ENCODE peak calls at places on chromosomes 6 and 20, in six cellular contexts. H, G, D, O, N and Q are unnamed samples.

GRCh38 chr6:109296971-109297372 is 85.3 kb downstream of the CD164 start:
- DNase-seq in H (no peak), G (no peak), D (no peak), O (no peak), N (no peak), Q (no peak)

GRCh38 chr6:20172842-20173456 is 39.3 kb downstream of the MBOAT1 start:
- DNase-seq in H (no peak), G (no peak), D (no peak), O (no peak), N (no peak), Q (no peak)

GRCh38 chr20:61809006-61809770 is 256.5 kb downstream of the TAF4 start:
- DNase-seq in H (no peak), G (no peak), D (no peak), O (no peak), N (no peak), Q (no peak)

GRCh38 chr6:97147421-97147820 is 135.6 kb downstream of the MMS22L start:
- DNase-seq in H (no peak), G (no peak), D (no peak), O (no peak), N (no peak), Q (no peak)

GRCh38 chr6:75602164-75602896 is 650 bp downstream of the SENP6 start:
- DNase-seq in H (peak), G (peak), D (peak), O (peak), N (no peak), Q (peak)

GRCh38 chr20:25009218-25010145 is 16.9 kb upstream of the APMAP start:
- DNase-seq in H (no peak), G (peak), D (peak), O (no peak), N (no peak), Q (no peak)

GRCh38 chr6:33377166-33377565 is 14.5 kb upstream of the KIFC1 start:
- DNase-seq in H (no peak), G (no peak), D (no peak), O (no peak), N (no peak), Q (no peak)

GRCh38 chr6:82129814-82130213 is 117.7 kb downstream of the IBTK start:
- DNase-seq in H (no peak), G (no peak), D (no peak), O (no peak), N (no peak), Q (no peak)

GRCh38 chr6:95589826-95590570 is 12.7 kb downstream of the MANEA start:
- DNase-seq in H (no peak), G (no peak), D (no peak), O (no peak), N (no peak), Q (no peak)

GRCh38 chr20:51532577-51533191 is 9.8 kb downstream of the NFATC2 start:
- DNase-seq in H (peak), G (peak), D (peak), O (no peak), N (no peak), Q (peak)

GRCh38 chr6:43772571-43773049 is 2.6 kb downstream of the VEGFA start:
- DNase-seq in H (peak), G (no peak), D (peak), O (no peak), N (no peak), Q (no peak)

GRCh38 chr6:42758756-42759430 is 13.0 kb upstream of the TBCC start:
- DNase-seq in H (no peak), G (no peak), D (no peak), O (no peak), N (no peak), Q (no peak)

GRCh38 chr6:362231-362923 is 29.2 kb upstream of the IRF4 start:
- DNase-seq in H (no peak), G (no peak), D (no peak), O (no peak), N (no peak), Q (no peak)

GRCh38 chr6:151036869-151037680 is 171.6 kb downstream of the MTHFD1L start:
- DNase-seq in H (no peak), G (peak), D (no peak), O (no peak), N (no peak), Q (no peak)

GRCh38 chr6:95091823-95092436 is 485.4 kb upstream of the MANEA start:
- DNase-seq in H (no peak), G (no peak), D (no peak), O (no peak), N (no peak), Q (no peak)

GRCh38 chr6:87139236-87139635 is 16.1 kb upstream of the ZNF292 start:
- DNase-seq in H (peak), G (peak), D (no peak), O (no peak), N (no peak), Q (no peak)

GRCh38 chr20:23245553-23246128 is 105.0 kb upstream of the NXT1 start:
- DNase-seq in H (peak), G (peak), D (no peak), O (no peak), N (peak), Q (peak)

GRCh38 chr20:19859444-19859843 is 101.4 kb downstream of the RIN2 start:
- DNase-seq in H (no peak), G (no peak), D (no peak), O (no peak), N (no peak), Q (no peak)

GRCh38 chr6:78835817-78836216 is 31.5 kb upstream of the IRAK1BP1 start:
- DNase-seq in H (no peak), G (no peak), D (no peak), O (no peak), N (no peak), Q (no peak)

GRCh38 chr6:85463621-85464259 is 13.9 kb downstream of the NT5E start:
- DNase-seq in H (no peak), G (no peak), D (no peak), O (no peak), N (no peak), Q (no peak)

GRCh38 chr20:14816471-14816870 is 479.1 kb upstream of the FLRT3 start:
- DNase-seq in H (no peak), G (no peak), D (no peak), O (no peak), N (no peak), Q (no peak)

GRCh38 chr20:2625062-2625461 is 27.4 kb upstream of the NOP56 start:
- DNase-seq in H (no peak), G (no peak), D (no peak), O (no peak), N (no peak), Q (no peak)

GRCh38 chr6:41707565-41708200 is 27.7 kb downstream of the TFEB start:
- DNase-seq in H (peak), G (peak), D (no peak), O (no peak), N (no peak), Q (no peak)
- H3K4me3 ChIP-seq in H (no peak), G (no peak), D (no peak), O (no peak), N (no peak), Q (no peak)

DNA sequence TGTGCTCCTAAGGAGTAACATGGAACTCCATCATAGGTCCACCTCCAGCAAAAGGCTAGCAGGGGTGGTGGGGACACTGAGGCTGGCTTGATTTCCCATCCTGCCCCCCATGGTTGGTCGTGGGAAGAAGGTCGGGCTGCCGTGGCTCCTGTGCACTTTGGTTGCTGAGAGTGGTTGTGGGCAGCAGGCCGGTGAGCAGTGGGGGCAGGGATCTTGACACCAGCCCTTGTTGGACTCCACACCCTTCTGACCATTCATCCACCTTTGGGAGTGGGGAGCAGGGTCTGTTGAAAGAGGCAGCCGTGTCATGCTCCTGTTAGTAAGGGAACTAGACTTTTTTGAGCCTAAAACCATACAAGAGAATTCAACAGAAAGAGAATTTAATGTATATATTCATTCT is 175.2 kb downstream of the ARID1B start:
- DNase-seq in H (no peak), G (no peak), D (no peak), O (no peak), N (no peak), Q (no peak)
- TF ChIP-seq CTCF in H (no peak), G (no peak), D (no peak), O (no peak), N (no peak), Q (no peak)

GRCh38 chr6:37514840-37515239 is 15.1 kb upstream of the CCDC167 start:
- DNase-seq in H (no peak), G (no peak), D (no peak), O (no peak), N (no peak), Q (no peak)

GRCh38 chr6:37515712-37516075 is 16.0 kb upstream of the CCDC167 start:
- DNase-seq in H (no peak), G (no peak), D (no peak), O (no peak), N (no peak), Q (no peak)

GRCh38 chr6:37516920-37517405 is 17.3 kb upstream of the CCDC167 start:
- DNase-seq in H (no peak), G (no peak), D (no peak), O (no peak), N (no peak), Q (no peak)

GRCh38 chr6:37517411-37517812 is 17.7 kb upstream of the CCDC167 start:
- DNase-seq in H (no peak), G (peak), D (no peak), O (no peak), N (no peak), Q (no peak)

GRCh38 chr6:37516076-37516919 is 16.6 kb upstream of the CCDC167 start:
- DNase-seq in H (peak), G (peak), D (peak), O (no peak), N (no peak), Q (no peak)
- TF ChIP-seq POLR2A in H (no peak), G (peak), D (no peak), O (no peak), N (no peak), Q (no peak)

DNA sequence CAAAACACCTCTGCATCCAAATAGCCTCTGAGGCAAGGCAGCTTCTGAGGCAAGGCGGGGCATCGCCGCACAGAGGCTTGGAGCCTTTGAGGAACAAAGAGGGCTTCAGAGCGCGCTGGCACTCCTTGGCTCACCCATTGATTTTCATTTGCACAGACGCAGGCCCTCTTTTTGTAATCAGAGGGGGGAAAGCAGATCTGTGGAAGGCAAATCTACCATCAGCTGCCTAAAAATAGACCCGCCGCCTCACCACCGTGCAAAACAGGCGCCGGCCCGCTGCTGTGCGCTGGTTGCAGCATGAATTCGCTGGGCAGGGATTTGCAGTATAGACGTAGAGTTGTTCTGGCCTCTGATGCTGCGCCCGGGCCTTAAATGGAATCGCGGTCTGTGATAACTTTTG is 69.9 kb upstream of the STMND1 start:
- DNase-seq in H (no peak), G (no peak), D (no peak), O (no peak), N (peak), Q (no peak)
- H3K4me3 ChIP-seq in H (no peak), G (no peak), D (no peak), O (no peak), N (no peak), Q (no peak)